ENCODE peak calls at places on chromosomes 5 and 9, in ten cellular contexts. C is glutamatergic neuron, S is omental fat pad, W is tibial artery, G is GM06990, J is esophagus squamous epithelium, E is sigmoid colon, K is Calu3, I is AG04450, N is upper lobe of right lung. U is an unnamed sample.

GRCh38 chr9:128397831-128398230 is 22.8 kb upstream of the CERCAM start:
- DNase-seq in C (no peak), S (no peak), W (no peak), G (no peak), J (no peak), E (no peak), K (no peak), I (no peak), N (no peak), U (no peak)

GRCh38 chr5:116626272-116626723 is 51.7 kb upstream of the SEMA6A start:
- DNase-seq in C (no peak), S (peak; percentile 42), W (peak; percentile 83), G (no peak), J (no peak), E (peak; percentile 92), K (peak; percentile 79), I (no peak), N (no peak), U (no peak)

GRCh38 chr9:976258-976804 is at the start of gene DMRT3:
- DNase-seq in C (peak; percentile 73), S (no peak), W (no peak), G (no peak), J (no peak), E (no peak), K (no peak), I (no peak), N (no peak), U (no peak)

GRCh38 chr9:121359358-121360294 is 10.4 kb downstream of the STOM start:
- DNase-seq in C (no peak), S (no peak), W (no peak), G (no peak), J (no peak), E (no peak), K (no peak), I (no peak), N (no peak), U (no peak)

GRCh38 chr9:124126571-124127289 is 115.2 kb downstream of the LHX2 start:
- DNase-seq in C (peak; percentile 82), S (peak; percentile 61), W (peak; percentile 69), G (peak; percentile 77), J (peak; percentile 8), E (peak; percentile 84), K (peak; percentile 79), I (no peak), N (peak; percentile 84), U (peak; percentile 87)

GRCh38 chr5:83925321-83925877 is 204.7 kb upstream of the HAPLN1 start:
- DNase-seq in C (no peak), S (no peak), W (no peak), G (no peak), J (no peak), E (no peak), K (no peak), I (peak; percentile 39), N (no peak), U (no peak)

GRCh38 chr5:9544502-9545300 is 1.2 kb downstream of the SEMA5A start:
- DNase-seq in C (peak; percentile 91), S (peak; percentile 68), W (peak; percentile 65), G (peak; percentile 77), J (no peak), E (peak; percentile 92), K (peak; percentile 36), I (peak; percentile 53), N (peak; percentile 92), U (peak; percentile 53)

GRCh38 chr5:35003018-35003957 is 44.5 kb downstream of the AGXT2 start:
- DNase-seq in C (peak; percentile 69), S (peak; percentile 39), W (peak; percentile 24), G (peak; percentile 6), J (no peak), E (no peak), K (peak; percentile 78), I (no peak), N (peak; percentile 66), U (peak; percentile 73)

GRCh38 chr9:120439147-120439546 is 140.8 kb downstream of the CDK5RAP2 start:
- DNase-seq in C (peak; percentile 31), S (no peak), W (no peak), G (peak; percentile 5), J (no peak), E (no peak), K (peak; percentile 8), I (no peak), N (no peak), U (peak; percentile 25)

GRCh38 chr9:101050650-101051049 is 22.1 kb downstream of the PLPPR1 start:
- DNase-seq in C (no peak), S (no peak), W (no peak), G (no peak), J (no peak), E (no peak), K (no peak), I (no peak), N (no peak), U (no peak)

GRCh38 chr5:139676951-139677367 is 28.8 kb downstream of the CXXC5 start:
- DNase-seq in C (no peak), S (no peak), W (no peak), G (no peak), J (no peak), E (no peak), K (no peak), I (no peak), N (no peak), U (no peak)

GRCh38 chr5:104540448-104540847 is 977.9 kb upstream of the NUDT12 start:
- DNase-seq in C (no peak), S (no peak), W (no peak), G (no peak), J (no peak), E (no peak), K (peak; percentile 54), I (peak; percentile 20), N (no peak), U (no peak)

GRCh38 chr5:101067415-101067814 is 164.3 kb upstream of the ST8SIA4 start:
- DNase-seq in C (no peak), S (no peak), W (no peak), G (no peak), J (no peak), E (no peak), K (no peak), I (no peak), N (no peak), U (no peak)

DNA sequence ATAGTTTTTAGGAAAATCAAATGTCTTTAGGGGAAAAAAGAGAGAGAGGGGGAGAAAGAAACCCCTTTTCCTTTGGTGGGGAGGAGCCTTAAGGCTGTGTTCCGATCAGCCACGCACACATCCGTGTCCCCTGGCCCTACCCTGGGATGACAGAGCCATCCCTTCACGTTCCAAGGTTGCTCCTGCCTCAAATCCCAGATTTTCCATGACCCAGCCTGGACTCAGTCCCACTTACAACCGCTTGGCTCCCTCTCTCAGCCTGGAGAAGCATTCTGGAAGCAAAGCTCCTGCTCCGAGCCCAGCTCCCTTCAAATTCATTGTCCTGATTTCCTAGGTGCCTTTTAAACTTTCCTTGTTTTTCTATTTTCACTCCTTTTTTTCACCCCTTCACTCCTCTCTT is 78.5 kb downstream of the COL27A1 start:
- DNase-seq in C (no peak), S (no peak), W (peak; percentile 58), G (no peak), J (no peak), E (peak; percentile 90), K (no peak), I (no peak), N (no peak), U (no peak)
- TF ChIP-seq CTCF in C (no peak), S (no peak), W (peak; percentile 45), G (no peak), J (no peak), E (no peak), K (no peak), I (no peak), N (no peak), U (no peak)

GRCh38 chr9:69200071-69200470 is 26.0 kb downstream of the TJP2 start:
- DNase-seq in C (no peak), S (peak; percentile 34), W (no peak), G (no peak), J (no peak), E (no peak), K (no peak), I (no peak), N (no peak), U (no peak)
- TF ChIP-seq CTCF in C (no peak), S (no peak), W (no peak), G (no peak), J (no peak), E (no peak), K (no peak), I (no peak), N (no peak), U (no peak)

GRCh38 chr9:79953908-79954307 is 382.1 kb downstream of the TLE4 start:
- DNase-seq in C (no peak), S (no peak), W (no peak), G (no peak), J (no peak), E (no peak), K (no peak), I (no peak), N (no peak), U (no peak)

GRCh38 chr9:79952401-79952800 is 380.6 kb downstream of the TLE4 start:
- DNase-seq in C (no peak), S (no peak), W (no peak), G (no peak), J (no peak), E (no peak), K (no peak), I (no peak), N (no peak), U (no peak)

GRCh38 chr9:79955300-79955699 is 383.5 kb downstream of the TLE4 start:
- DNase-seq in C (no peak), S (no peak), W (no peak), G (no peak), J (no peak), E (no peak), K (no peak), I (no peak), N (no peak), U (peak; percentile 48)
- TF ChIP-seq CTCF in C (no peak), S (no peak), W (no peak), G (peak; percentile 40), J (no peak), E (no peak), K (no peak), I (peak; percentile 43), N (peak; percentile 39), U (peak; percentile 49)

GRCh38 chr9:34990908-34991832 is 1.6 kb downstream of the DNAJB5 start:
- DNase-seq in C (peak; percentile 24), S (no peak), W (no peak), G (no peak), J (no peak), E (no peak), K (no peak), I (no peak), N (no peak), U (peak; percentile 27)

GRCh38 chr9:34993502-34994428 is 4.2 kb downstream of the DNAJB5 start:
- DNase-seq in C (peak; percentile 37), S (peak; percentile 46), W (peak; percentile 80), G (peak; percentile 54), J (no peak), E (peak; percentile 92), K (no peak), I (no peak), N (peak; percentile 53), U (peak; percentile 61)

GRCh38 chr9:34989946-34990635 is 546 bp downstream of the DNAJB5 start:
- DNase-seq in C (peak; percentile 92), S (peak; percentile 60), W (peak; percentile 74), G (peak; percentile 59), J (no peak), E (peak; percentile 87), K (peak; percentile 30), I (no peak), N (no peak), U (peak; percentile 64)

GRCh38 chr9:34992376-34992951 is 2.9 kb downstream of the DNAJB5 start:
- DNase-seq in C (no peak), S (peak; percentile 62), W (peak; percentile 76), G (peak; percentile 41), J (no peak), E (peak; percentile 86), K (no peak), I (peak; percentile 72), N (no peak), U (peak; percentile 85)

GRCh38 chr9:34991833-34992375 is 2.4 kb downstream of the DNAJB5 start:
- DNase-seq in C (peak; percentile 46), S (no peak), W (peak; percentile 43), G (peak; percentile 64), J (no peak), E (peak; percentile 85), K (peak; percentile 13), I (no peak), N (peak; percentile 57), U (peak; percentile 78)
- TF ChIP-seq CTCF in C (no peak), S (no peak), W (no peak), G (peak; percentile 37), J (no peak), E (no peak), K (no peak), I (no peak), N (no peak), U (no peak)

U was measured in activated CD8-positive, alpha-beta T cell treated with anti-CD3 and anti-CD28 coated beads for 36 hours.